ENCODE peak calls at places on chromosomes 13 and 19, in five cellular contexts. N is neural progenitor cell, W is hepatocyte, U is MM.1S, K is PC-3. V is an unnamed sample.

GRCh38 chr19:1522061-1522460 is 1.8 kb upstream of the PLK5 start:
- DNase-seq in N (no peak), U (no peak), W (no peak), K (no peak), V (no peak)

GRCh38 chr13:27839809-27840467 is 47.7 kb downstream of the GSX1 start:
- DNase-seq in K (peak), U (no peak), N (no peak), W (no peak), V (peak)

GRCh38 chr19:29120471-29120870 is 92.5 kb downstream of the UQCRFS1 start:
- DNase-seq in N (no peak), K (no peak), U (no peak), W (no peak), V (no peak)

GRCh38 chr19:33443638-33444195 is 70.2 kb downstream of the CEBPG start:
- DNase-seq in N (no peak), W (no peak), U (no peak), K (no peak), V (no peak)

GRCh38 chr19:43422000-43422688 is 7.5 kb downstream of the TEX101 start:
- DNase-seq in U (no peak), N (no peak), K (no peak), W (no peak), V (no peak)

GRCh38 chr13:37960427-37960826 is 90.9 kb upstream of the TRPC4 start:
- DNase-seq in W (no peak), U (no peak), N (no peak), K (peak), V (peak)

GRCh38 chr13:26029581-26030136 is 22.2 kb downstream of the SHISA2 start:
- DNase-seq in K (no peak), U (no peak), W (no peak), N (no peak), V (no peak)

GRCh38 chr13:76023644-76024043 is 387.5 kb downstream of the LMO7 start:
- DNase-seq in K (peak), N (no peak), U (no peak), W (no peak), V (peak)

GRCh38 chr13:38670627-38671026 is 16.2 kb upstream of the FREM2 start:
- DNase-seq in K (no peak), W (no peak), U (no peak), N (no peak), V (peak)

GRCh38 chr13:112893570-112894422 is 75.2 kb upstream of the MCF2L start:
- DNase-seq in N (peak), W (peak), K (peak), U (peak), V (peak)

GRCh38 chr13:112892759-112893569 is 76.0 kb upstream of the MCF2L start:
- DNase-seq in K (no peak), U (no peak), W (peak), N (peak), V (no peak)

GRCh38 chr13:112895521-112896465 is 73.2 kb upstream of the MCF2L start:
- DNase-seq in W (no peak), K (no peak), U (no peak), N (no peak), V (no peak)

GRCh38 chr13:112894423-112894672 is 74.7 kb upstream of the MCF2L start:
- DNase-seq in U (no peak), N (no peak), K (no peak), W (no peak), V (no peak)

DNA sequence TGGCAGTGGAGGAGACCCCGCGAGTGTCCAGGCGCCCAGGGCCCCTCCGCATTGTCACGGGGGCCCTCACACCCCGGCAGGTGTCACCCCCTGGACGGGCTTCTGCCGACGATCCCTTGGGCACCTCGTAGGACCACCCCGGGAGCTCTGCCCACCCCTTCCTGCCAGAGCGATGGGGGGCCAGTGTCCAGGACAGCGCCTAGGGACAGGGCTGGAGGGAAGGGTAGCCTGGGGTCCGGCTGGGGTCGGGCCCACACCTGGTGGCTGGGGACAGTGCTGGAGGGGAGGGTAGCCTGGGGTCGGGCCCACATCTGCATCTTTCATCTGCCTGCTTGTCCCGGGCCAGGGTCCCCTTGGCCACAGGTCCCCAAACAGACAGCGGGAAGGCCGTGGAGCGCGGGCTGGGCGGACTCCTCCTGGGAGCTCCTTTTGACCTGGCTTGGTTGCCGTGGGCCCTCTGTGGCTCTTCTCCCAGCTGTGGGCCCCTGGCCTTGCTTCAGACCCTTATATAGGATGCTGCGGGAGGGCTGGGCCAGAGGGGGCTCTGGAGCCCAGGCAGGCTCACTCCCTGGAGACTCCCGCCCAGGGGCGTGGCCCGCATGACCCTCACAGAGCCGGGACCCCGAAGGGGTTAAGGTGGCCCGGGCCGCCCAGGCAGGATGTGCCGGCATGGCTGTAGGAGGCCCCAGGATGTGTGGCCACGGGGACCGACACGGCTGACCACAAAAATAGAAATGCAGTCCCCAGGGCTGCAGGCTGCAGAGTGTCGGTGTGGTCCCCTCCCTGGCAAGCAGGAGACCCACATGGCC is 74.1 kb upstream of the MCF2L start:
- DNase-seq in U (no peak), K (no peak), N (peak), W (peak), V (no peak)
- TF ChIP-seq EZH2 in U (no peak), K (no peak), N (no peak), W (no peak), V (peak)

GRCh38 chr19:55016017-55016416 is 22.0 kb downstream of the GP6 start:
- DNase-seq in U (no peak), K (no peak), N (no peak), W (no peak), V (no peak)
- TF ChIP-seq EZH2phosphoT487 in U (no peak), K (no peak), N (no peak), W (no peak), V (no peak)

GRCh38 chr19:41189425-41190065 is 3.5 kb upstream of the CYP2S1 start:
- DNase-seq in U (no peak), N (peak), W (no peak), K (peak), V (no peak)

GRCh38 chr19:41192574-41193419 is at the start of gene CYP2S1:
- DNase-seq in U (no peak), W (peak), N (peak), K (peak), V (peak)

GRCh38 chr19:41194157-41194552 is 1.1 kb downstream of the CYP2S1 start:
- DNase-seq in U (no peak), W (no peak), N (no peak), K (no peak), V (no peak)

GRCh38 chr19:41195675-41196497 is 2.9 kb downstream of the CYP2S1 start:
- DNase-seq in K (no peak), U (no peak), N (no peak), W (no peak), V (peak)

GRCh38 chr19:41193420-41194156 is 569 bp downstream of the CYP2S1 start:
- DNase-seq in N (peak), W (no peak), K (peak), U (no peak), V (no peak)
- TF ChIP-seq EZH2 in N (no peak), W (no peak), K (no peak), U (no peak), V (no peak)

DNA sequence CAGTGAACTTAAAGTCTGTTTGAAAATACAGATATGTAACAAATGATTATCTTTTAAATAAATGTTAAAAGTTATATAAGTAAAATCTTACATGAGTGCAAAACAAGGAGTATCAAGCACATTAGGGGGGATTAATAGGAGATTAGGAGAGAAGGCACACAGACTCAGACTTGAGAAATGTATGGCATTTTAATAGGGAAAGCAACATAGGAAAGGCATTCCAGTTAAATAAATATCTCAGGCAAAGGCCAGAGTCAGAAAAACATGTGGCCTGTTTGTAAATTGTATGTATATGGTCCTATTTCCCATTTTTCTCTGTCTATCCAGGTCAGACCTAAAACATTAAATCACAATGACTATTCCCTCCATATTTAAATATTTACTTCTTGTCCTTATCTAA is 462.7 kb downstream of the GPC6 start:
- DNase-seq in N (no peak), U (no peak), W (no peak), K (peak), V (peak)
- TF ChIP-seq EZH2phosphoT487 in N (no peak), U (no peak), W (no peak), K (no peak), V (no peak)

DNA sequence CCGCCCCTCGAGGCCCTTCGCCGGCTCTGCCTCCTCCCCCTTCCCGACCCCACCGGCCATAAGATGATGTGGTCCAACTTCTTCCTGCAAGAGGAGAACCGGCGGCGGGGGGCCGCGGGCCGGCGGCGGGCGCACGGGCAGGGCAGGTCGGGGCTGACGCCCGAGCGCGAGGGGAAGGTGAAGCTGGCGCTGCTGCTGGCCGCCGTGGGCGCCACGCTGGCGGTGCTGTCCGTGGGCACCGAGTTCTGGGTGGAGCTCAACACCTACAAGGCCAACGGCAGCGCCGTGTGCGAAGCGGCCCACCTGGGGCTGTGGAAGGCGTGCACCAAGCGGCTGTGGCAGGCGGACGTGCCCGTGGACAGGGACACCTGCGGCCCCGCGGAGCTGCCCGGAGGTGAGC is 1.4 kb downstream of the CACNG6 start:
- DNase-seq in W (no peak), U (no peak), K (no peak), N (no peak), V (no peak)
- TF ChIP-seq EZH2 in W (no peak), U (no peak), K (no peak), N (no peak), V (no peak)

GRCh38 chr13:32911506-32911905 is 104.7 kb upstream of the KL start:
- DNase-seq in K (peak), W (peak), U (peak), N (peak), V (peak)
- TF ChIP-seq EZH2phosphoT487 in K (no peak), W (no peak), U (no peak), N (no peak), V (no peak)

GRCh38 chr19:17687857-17688784 is at the start of gene UNC13A:
- DNase-seq in K (no peak), N (peak), W (peak), U (peak), V (peak)
- TF ChIP-seq EZH2 in K (no peak), N (peak), W (peak), U (no peak), V (no peak)

GRCh38 chr13:113876341-113877148 is 12.7 kb upstream of the GAS6 start:
- DNase-seq in U (peak), N (no peak), W (no peak), K (no peak), V (no peak)
- TF ChIP-seq EZH2phosphoT487 in U (no peak), N (no peak), W (no peak), K (no peak), V (no peak)

DNA sequence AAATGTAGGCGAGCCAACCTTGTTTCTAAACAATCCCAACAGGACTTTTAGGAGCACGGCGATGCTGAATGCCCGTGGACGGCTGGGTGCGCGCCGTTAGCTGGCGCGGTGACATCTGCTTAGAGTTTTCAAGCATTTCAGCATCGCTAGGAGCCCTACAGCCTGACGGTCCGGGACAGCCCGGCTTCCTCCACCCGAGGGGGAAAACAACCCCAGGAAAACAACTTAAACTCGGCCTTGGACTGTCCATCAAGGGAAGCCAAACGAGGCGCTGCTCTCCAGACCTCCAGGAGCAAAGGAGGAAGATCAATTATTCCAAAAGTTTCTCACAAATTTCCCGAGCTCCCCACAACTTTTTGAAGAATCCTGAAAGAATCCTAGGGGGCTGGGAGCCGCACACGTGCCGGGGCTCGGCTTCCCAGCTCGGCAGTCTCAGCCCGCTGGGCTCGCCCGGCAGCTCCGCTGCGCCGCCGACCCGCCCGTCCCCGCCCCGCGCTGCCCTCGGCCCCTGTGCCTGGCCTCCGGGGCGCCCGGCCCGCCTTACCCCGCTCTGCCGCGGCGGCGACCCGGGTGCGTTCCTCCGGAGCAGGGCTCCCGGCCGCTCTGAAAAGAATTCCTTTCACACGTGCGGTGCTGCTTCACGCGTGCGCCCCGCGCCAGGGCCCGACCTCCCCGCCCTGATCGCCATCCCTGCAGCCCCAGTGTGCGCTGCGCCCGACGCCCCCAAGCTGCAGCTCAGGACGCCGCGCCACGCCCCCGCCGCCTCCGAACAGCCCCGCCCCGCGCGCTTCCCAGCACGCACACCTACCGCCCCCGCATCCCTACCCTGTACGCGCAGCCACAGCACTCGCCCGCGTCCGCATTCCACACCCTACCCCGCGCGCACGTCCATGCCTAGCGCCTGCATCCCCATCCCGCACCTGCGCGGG is at the start of gene GJA3:
- DNase-seq in K (peak), W (peak), N (peak), U (no peak), V (peak)
- TF ChIP-seq EZH2 in K (no peak), W (no peak), N (peak), U (no peak), V (no peak)

GRCh38 chr19:42067315-42067888 is 2.6 kb downstream of the GRIK5 start:
- DNase-seq in U (no peak), W (no peak), N (no peak), K (no peak), V (no peak)
- TF ChIP-seq EZH2phosphoT487 in U (no peak), W (no peak), N (no peak), K (no peak), V (no peak)